ENCODE peak calls at places on chromosomes 1 and 21, in five cellular contexts. I is IMR-90, F is H1, E is trophoblast cell, N is H9. A is an unnamed sample.

GRCh38 chr1:48019714-48020315 is 22.6 kb upstream of the TRABD2B start:
- DNase-seq in I (no peak), F (no peak), E (no peak), N (peak; percentile 16), A (no peak)

GRCh38 chr1:46749921-46750404 is 31.0 kb upstream of the EFCAB14 start:
- DNase-seq in I (no peak), F (no peak), E (peak; percentile 19), N (no peak), A (no peak)

GRCh38 chr1:51649593-51650091 is 32.8 kb downstream of the OSBPL9 start:
- DNase-seq in I (no peak), F (no peak), E (peak; percentile 46), N (no peak), A (no peak)

GRCh38 chr1:116498789-116499628 is 71.8 kb downstream of the CD58 start:
- DNase-seq in I (peak; percentile 61), F (peak; percentile 34), E (peak; percentile 80), N (peak; percentile 82), A (peak; percentile 65)

GRCh38 chr1:77370588-77371306 is 88.9 kb downstream of the AK5 start:
- DNase-seq in I (peak; percentile 99), F (no peak), E (no peak), N (no peak), A (no peak)

GRCh38 chr1:205392650-205393049 is 29.2 kb downstream of the LEMD1 start:
- DNase-seq in I (no peak), F (no peak), E (no peak), N (no peak), A (no peak)

GRCh38 chr1:99820546-99820945 is 29.6 kb upstream of the AGL start:
- DNase-seq in I (no peak), F (no peak), E (no peak), N (no peak), A (no peak)

GRCh38 chr1:232045134-232045533 is 418.5 kb downstream of the DISC1 start:
- DNase-seq in I (no peak), F (no peak), E (no peak), N (no peak), A (no peak)

GRCh38 chr1:27070390-27071048 is 57.9 kb upstream of the TENT5B start:
- DNase-seq in I (no peak), F (no peak), E (no peak), N (peak; percentile 75), A (no peak)

GRCh38 chr21:35232545-35233176 is 183.6 kb upstream of the RUNX1 start:
- DNase-seq in I (peak; percentile 92), F (no peak), E (peak; percentile 90), N (no peak), A (no peak)

GRCh38 chr21:34526236-34526617 is 14.2 kb upstream of the KCNE1 start:
- DNase-seq in I (no peak), F (no peak), E (peak; percentile 24), N (no peak), A (no peak)

GRCh38 chr1:212125654-212126053 is 90.1 kb downstream of the DTL start:
- DNase-seq in I (no peak), F (no peak), E (no peak), N (no peak), A (no peak)

GRCh38 chr1:5837976-5838653 is 154.1 kb downstream of the NPHP4 start:
- DNase-seq in I (no peak), F (no peak), E (no peak), N (no peak), A (no peak)

GRCh38 chr1:231590453-231591198 is 36.0 kb upstream of the DISC1 start:
- DNase-seq in I (peak; percentile 83), F (no peak), E (peak; percentile 74), N (peak; percentile 58), A (peak; percentile 14)

GRCh38 chr1:214933375-214933774 is 149.2 kb upstream of the KCNK2 start:
- DNase-seq in I (peak; percentile 39), F (no peak), E (no peak), N (no peak), A (no peak)

GRCh38 chr21:21147374-21147745 is 149.2 kb downstream of the NCAM2 start:
- DNase-seq in I (no peak), F (no peak), E (no peak), N (no peak), A (no peak)

GRCh38 chr1:98051065-98051675 is 130.3 kb upstream of the DPYD start:
- DNase-seq in I (peak; percentile 83), F (no peak), E (peak; percentile 87), N (peak; percentile 63), A (peak; percentile 65)

DNA sequence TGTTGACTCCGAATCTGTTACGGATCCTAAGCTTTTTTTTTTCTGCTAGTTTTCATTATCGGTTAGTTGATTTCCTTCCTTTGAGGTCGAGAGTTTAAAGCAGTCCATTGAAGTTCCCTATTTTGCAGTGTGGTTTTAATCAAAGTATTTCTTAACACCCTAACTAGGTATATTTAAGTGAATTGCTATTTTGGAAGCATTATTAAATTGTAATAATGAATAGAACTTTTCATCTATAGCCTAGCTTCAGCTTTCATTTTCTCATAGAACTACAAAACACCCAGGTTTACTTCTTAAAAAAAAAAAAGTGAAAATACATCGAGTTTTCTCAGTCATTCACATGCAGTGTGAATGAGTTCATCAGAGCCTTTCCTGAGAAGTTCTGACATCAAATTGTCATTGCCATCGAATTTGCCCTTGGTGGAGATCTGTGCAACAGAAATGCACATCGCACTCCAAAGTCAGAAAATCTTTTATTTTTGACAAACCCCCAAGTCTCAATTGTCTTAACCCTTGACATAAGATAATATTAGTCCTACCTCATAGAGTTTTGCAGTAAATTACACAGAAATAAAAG is 1.1 kb upstream of the LBR start:
- DNase-seq in I (no peak), F (no peak), E (peak; percentile 14), N (no peak), A (no peak)
- H2BK5ac ChIP-seq in I (peak overlapping the region; percentile 71), F (peak overlapping the region; percentile 30), E (no peak overlapping the region), N (no peak overlapping the region), A (no peak overlapping the region)

GRCh38 chr1:154221815-154222081 is 993 bp downstream of the UBAP2L start:
- DNase-seq in I (peak; percentile 87), F (no peak), E (peak; percentile 61), N (no peak), A (no peak)

GRCh38 chr1:154222518-154222917 is 1.8 kb downstream of the UBAP2L start:
- DNase-seq in I (no peak), F (no peak), E (no peak), N (no peak), A (no peak)

GRCh38 chr1:154220071-154220969 is at the start of gene UBAP2L:
- DNase-seq in I (peak; percentile 99), F (peak; percentile 99), E (peak; percentile 100), N (peak; percentile 100), A (peak; percentile 99)

GRCh38 chr1:154219511-154219910 is 1.2 kb upstream of the UBAP2L start:
- DNase-seq in I (peak; percentile 47), F (no peak), E (peak; percentile 23), N (no peak), A (no peak)

GRCh38 chr1:154220970-154221814 is 437 bp downstream of the UBAP2L start:
- DNase-seq in I (peak; percentile 30), F (no peak), E (peak; percentile 52), N (peak; percentile 41), A (peak; percentile 54)
- H2BK5ac ChIP-seq in I (peak overlapping the region; percentile 98), F (peak overlapping the region; percentile 79), E (peak overlapping the region; percentile 97), N (no peak overlapping the region), A (peak overlapping the region; percentile 88)

GRCh38 chr1:113046569-113046968 is 26.4 kb upstream of the LRIG2 start:
- DNase-seq in I (no peak), F (no peak), E (no peak), N (no peak), A (no peak)

GRCh38 chr1:113042336-113043143 is 30.5 kb upstream of the LRIG2 start:
- DNase-seq in I (peak; percentile 78), F (peak; percentile 96), E (peak; percentile 88), N (peak; percentile 96), A (peak; percentile 88)

GRCh38 chr1:113040041-113040440 is 33.0 kb upstream of the LRIG2 start:
- DNase-seq in I (peak; percentile 28), F (no peak), E (no peak), N (no peak), A (no peak)

GRCh38 chr1:113040718-113041412 is 32.1 kb upstream of the LRIG2 start:
- DNase-seq in I (no peak), F (no peak), E (no peak), N (no peak), A (no peak)

DNA sequence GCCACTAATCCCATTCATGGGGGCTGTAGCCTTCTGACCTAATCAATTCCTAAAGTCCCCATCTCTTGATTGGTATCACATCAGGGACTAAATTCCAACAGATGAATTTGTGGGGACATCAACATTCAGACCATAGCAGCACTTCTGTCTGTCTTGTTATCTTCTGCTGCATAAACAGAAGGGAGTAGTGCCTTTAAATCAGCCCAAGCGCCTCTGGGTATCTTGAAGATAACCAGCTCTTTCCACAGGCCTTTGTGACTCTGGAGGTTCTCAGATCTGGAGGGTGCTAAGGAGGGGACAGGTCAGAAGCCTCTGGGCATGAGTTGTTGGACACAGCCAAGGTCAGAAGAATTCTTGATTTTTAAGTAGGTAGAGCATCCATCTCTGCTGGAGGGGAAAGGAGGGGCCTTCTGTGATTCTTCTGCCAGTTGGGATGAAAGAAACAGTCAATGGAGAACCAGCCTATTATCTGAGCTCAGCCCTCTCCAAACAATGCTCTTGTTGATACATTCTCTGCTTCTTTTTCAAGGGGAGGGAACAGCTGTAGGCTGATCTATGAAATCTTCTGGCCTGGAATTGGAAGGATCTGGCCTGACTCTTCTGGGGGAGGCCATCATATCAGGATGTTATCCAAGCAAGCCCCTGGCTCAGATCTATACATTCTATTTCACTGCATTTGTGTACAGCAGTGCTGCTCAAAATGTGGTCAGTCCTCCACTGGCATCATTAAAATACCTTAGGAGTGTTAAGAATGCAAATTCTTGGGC is 31.2 kb upstream of the LRIG2 start:
- DNase-seq in I (no peak), F (no peak), E (no peak), N (no peak), A (no peak)
- H2BK5ac ChIP-seq in I (no peak overlapping the region), F (peak overlapping the region; percentile 99), E (peak overlapping the region; percentile 29), N (peak overlapping the region; percentile 9), A (no peak overlapping the region)

GRCh38 chr1:32753532-32754281 is 51.1 kb upstream of the SYNC start:
- DNase-seq in I (peak; percentile 48), F (peak; percentile 59), E (peak; percentile 96), N (peak; percentile 91), A (peak; percentile 86)

GRCh38 chr1:32755810-32756159 is 53.2 kb upstream of the SYNC start:
- DNase-seq in I (no peak), F (no peak), E (no peak), N (no peak), A (no peak)

GRCh38 chr1:32757213-32757895 is 54.8 kb upstream of the SYNC start:
- DNase-seq in I (no peak), F (no peak), E (no peak), N (no peak), A (no peak)

GRCh38 chr1:32754282-32755097 is 51.9 kb upstream of the SYNC start:
- DNase-seq in I (peak; percentile 42), F (no peak), E (peak; percentile 47), N (peak; percentile 80), A (peak; percentile 85)

DNA sequence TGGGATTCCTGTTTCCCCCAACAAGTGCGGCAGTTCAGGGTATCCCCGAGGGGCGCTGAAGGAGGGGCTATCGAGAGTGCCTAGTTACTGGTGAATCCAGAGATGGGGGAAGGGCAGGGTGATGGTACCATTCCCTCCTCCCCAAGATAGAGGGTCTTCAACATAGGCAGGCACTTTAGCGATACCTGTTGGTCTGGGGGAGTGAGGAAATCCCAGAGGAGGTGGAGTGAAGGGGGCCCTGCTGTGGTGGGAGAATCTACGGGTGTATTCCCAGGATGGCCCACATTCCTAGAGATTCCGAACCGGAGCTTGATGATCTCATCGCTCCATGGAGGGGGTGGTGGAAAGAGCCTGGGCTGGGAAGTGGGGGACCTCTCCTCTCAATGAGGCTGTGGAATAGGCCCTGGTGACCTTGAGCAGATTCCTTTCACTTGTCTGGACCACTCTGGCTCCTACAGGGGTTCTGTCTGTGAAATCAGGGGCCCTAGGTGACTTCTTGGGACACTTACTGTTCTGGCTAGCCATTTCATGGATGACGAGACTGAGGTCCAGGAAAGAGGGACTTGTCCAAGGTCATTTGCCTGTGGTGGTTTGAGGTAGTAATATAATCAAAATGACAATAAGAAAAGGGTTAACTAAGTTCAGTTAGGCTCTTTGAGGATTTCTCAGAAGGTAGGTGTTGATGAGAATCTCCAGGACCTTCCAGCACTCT is 52.7 kb upstream of the SYNC start:
- DNase-seq in I (no peak), F (peak; percentile 54), E (no peak), N (no peak), A (no peak)
- H2BK5ac ChIP-seq in I (no peak overlapping the region), F (peak overlapping the region; percentile 72), E (peak overlapping the region; percentile 37), N (no peak overlapping the region), A (no peak overlapping the region)